ENCODE peak calls at places on chromosomes 2 and 18, in five cellular contexts. Q is fibroblast of lung, V is AG08395, H is IMR-90, K is cardiac fibroblast. J is an unnamed sample.

GRCh38 chr2:207764096-207764630 is 5.5 kb downstream of the FZD5 start:
- DNase-seq in Q (no peak), V (no peak), H (no peak), K (no peak), J (no peak)

GRCh38 chr2:9830685-9831410 is 12.4 kb upstream of the TAF1B start:
- DNase-seq in Q (no peak), V (no peak), H (no peak), K (no peak), J (peak; percentile 30)

GRCh38 chr2:5589183-5589582 is 103.0 kb upstream of the SOX11 start:
- DNase-seq in Q (no peak), V (no peak), H (no peak), K (no peak), J (no peak)

GRCh38 chr2:54632733-54633692 is 90.4 kb upstream of the EML6 start:
- DNase-seq in Q (peak; percentile 89), V (no peak), H (peak; percentile 83), K (peak; percentile 82), J (peak; percentile 80)

GRCh38 chr2:21415234-21415633 is 291.5 kb downstream of the TDRD15 start:
- DNase-seq in Q (no peak), V (no peak), H (no peak), K (no peak), J (no peak)

GRCh38 chr18:71666481-71666880 is 877.7 kb downstream of the CBLN2 start:
- DNase-seq in Q (no peak), V (no peak), H (no peak), K (no peak), J (no peak)

GRCh38 chr2:44280869-44281268 is 5.6 kb downstream of the SLC3A1 start:
- DNase-seq in Q (no peak), V (no peak), H (no peak), K (no peak), J (no peak)

GRCh38 chr2:9554841-9555337 is 741 bp downstream of the ADAM17 start:
- DNase-seq in Q (peak; percentile 86), V (no peak), H (peak; percentile 88), K (peak; percentile 94), J (peak; percentile 80)

GRCh38 chr2:234625626-234626253 is 128.9 kb upstream of the ARL4C start:
- DNase-seq in Q (no peak), V (no peak), H (no peak), K (no peak), J (no peak)

GRCh38 chr2:103788346-103788745 is 1026.5 kb downstream of the TMEM182 start:
- DNase-seq in Q (peak; percentile 22), V (no peak), H (no peak), K (no peak), J (no peak)

GRCh38 chr18:79525556-79526467 is 130.1 kb downstream of the NFATC1 start:
- DNase-seq in Q (peak; percentile 31), V (peak; percentile 65), H (no peak), K (peak; percentile 47), J (no peak)

GRCh38 chr2:65300772-65301711 is 73.4 kb downstream of the ACTR2 start:
- DNase-seq in Q (peak; percentile 92), V (peak; percentile 88), H (peak; percentile 89), K (peak; percentile 73), J (peak; percentile 93)

GRCh38 chr2:212777020-212777491 is 238.5 kb upstream of the ERBB4 start:
- DNase-seq in Q (peak; percentile 41), V (peak; percentile 42), H (peak; percentile 46), K (peak; percentile 56), J (peak; percentile 52)

GRCh38 chr18:68172842-68173549 is 541.9 kb downstream of the TMX3 start:
- DNase-seq in Q (no peak), V (no peak), H (no peak), K (no peak), J (no peak)

GRCh38 chr2:37627715-37628114 is 43.7 kb downstream of the CDC42EP3 start:
- DNase-seq in Q (peak; percentile 53), V (no peak), H (peak; percentile 65), K (no peak), J (peak; percentile 58)

GRCh38 chr2:232979871-232980461 is 33.1 kb downstream of the NGEF start:
- DNase-seq in Q (peak; percentile 83), V (peak; percentile 77), H (peak; percentile 77), K (peak; percentile 24), J (peak; percentile 71)

GRCh38 chr2:179536185-179536584 is 271.6 kb upstream of the SESTD1 start:
- DNase-seq in Q (peak; percentile 23), V (no peak), H (peak; percentile 17), K (peak; percentile 6), J (peak; percentile 41)

GRCh38 chr2:227884511-227884947 is 13.1 kb downstream of the DAW1 start:
- DNase-seq in Q (peak; percentile 58), V (peak; percentile 84), H (peak; percentile 72), K (peak; percentile 77), J (peak; percentile 78)

GRCh38 chr2:237092920-237093781 is 7.5 kb downstream of the COPS8 start:
- DNase-seq in Q (peak; percentile 56), V (peak; percentile 70), H (peak; percentile 85), K (peak; percentile 89), J (peak; percentile 68)

GRCh38 chr2:157897106-157897971 is 21.2 kb upstream of the ACVR1 start:
- DNase-seq in Q (no peak), V (no peak), H (no peak), K (no peak), J (no peak)

GRCh38 chr2:109450574-109451265 is 163.0 kb downstream of the SEPTIN10 start:
- DNase-seq in Q (no peak), V (no peak), H (no peak), K (no peak), J (no peak)

GRCh38 chr18:8029061-8029460 is 461.9 kb downstream of the PTPRM start:
- DNase-seq in Q (no peak), V (no peak), H (no peak), K (no peak), J (no peak)